ENCODE peak calls at places on chromosomes 3 and 15, in four cellular contexts. J is left lobe of liver, V is GF-D8, A is NCI-H1092 treated with DMSO at 0.1 percent for 48 hours. W is an unnamed sample.

GRCh38 chr3:112814256-112814655 is 32.4 kb downstream of the CD200R1L start:
- DNase-seq in V (peak), A (peak), J (no peak), W (peak)

GRCh38 chr3:114178770-114179368 is at the start of gene DRD3:
- DNase-seq in V (no peak), J (no peak), A (no peak), W (peak)

GRCh38 chr3:176931991-176932390 is 265.3 kb downstream of the TBL1XR1 start:
- DNase-seq in A (no peak), V (no peak), J (no peak), W (no peak)

GRCh38 chr15:89496155-89497098 is at the start of gene RHCG:
- DNase-seq in A (peak), J (peak), V (no peak), W (no peak)

GRCh38 chr3:131474115-131474514 is 28.7 kb downstream of the MRPL3 start:
- DNase-seq in A (no peak), V (no peak), J (no peak), W (no peak)

GRCh38 chr15:100183921-100184480 is 157.8 kb downstream of the ADAMTS17 start:
- DNase-seq in A (no peak), J (peak), V (no peak), W (no peak)

GRCh38 chr3:190673157-190673556 is 159.3 kb downstream of the IL1RAP start:
- DNase-seq in J (no peak), V (no peak), A (no peak), W (no peak)

GRCh38 chr3:52222319-52223221 is 2.9 kb downstream of the TLR9 start:
- DNase-seq in V (no peak), A (no peak), J (no peak), W (no peak)

GRCh38 chr15:60591491-60592385 is 112.8 kb upstream of the ICE2 start:
- DNase-seq in V (no peak), A (no peak), J (peak), W (no peak)

GRCh38 chr3:138890555-138891187 is 55.9 kb upstream of the PIK3CB start:
- DNase-seq in A (no peak), J (no peak), V (peak), W (no peak)

GRCh38 chr3:140250945-140251344 is 316.0 kb downstream of the CLSTN2 start:
- DNase-seq in J (no peak), V (no peak), A (no peak), W (no peak)

GRCh38 chr3:66789584-66790237 is 208.4 kb upstream of the KBTBD8 start:
- DNase-seq in J (no peak), A (no peak), V (no peak), W (no peak)

GRCh38 chr3:134064081-134064480 is 34.4 kb upstream of the SLCO2A1 start:
- DNase-seq in A (no peak), V (no peak), J (peak), W (no peak)

GRCh38 chr3:147939425-147940196 is 530.4 kb downstream of the ZIC1 start:
- DNase-seq in V (no peak), A (no peak), J (no peak), W (no peak)

GRCh38 chr3:159821148-159821547 is 167.5 kb upstream of the IL12A start:
- DNase-seq in A (no peak), V (no peak), J (no peak), W (no peak)

W was measured in HFF-Myc.